ENCODE peak calls at places on chromosomes 11 and 22, in eight cellular contexts. S, T, B, A, P, O, E and I are unnamed samples.
A peak's percentile ranks its signal among the peaks of the same experiment; 100 is the strongest.

GRCh38 chr11:70828498-70829159 is 423.7 kb downstream of the SHANK2 start:
- DNase-seq in S (peak; percentile 31), T (no peak), B (no peak), A (no peak), P (no peak), O (no peak), E (no peak), I (no peak)

GRCh38 chr11:10381730-10382129 is 73.3 kb upstream of the AMPD3 start:
- DNase-seq in S (no peak), T (peak; percentile 37), B (no peak), A (no peak), P (no peak), O (no peak), E (no peak), I (no peak)

GRCh38 chr11:76237914-76238313 is 31.6 kb upstream of the WNT11 start:
- DNase-seq in S (no peak), T (peak; percentile 13), B (no peak), A (peak; percentile 70), P (no peak), O (no peak), E (no peak), I (no peak)

GRCh38 chr11:30561691-30562412 is 24.3 kb downstream of the MPPED2 start:
- DNase-seq in S (no peak), T (peak; percentile 42), B (no peak), A (no peak), P (no peak), O (no peak), E (no peak), I (no peak)

GRCh38 chr11:18775492-18776292 is 15.9 kb downstream of the PTPN5 start:
- DNase-seq in S (no peak), T (peak; percentile 31), B (peak; percentile 64), A (peak; percentile 30), P (peak; percentile 28), O (peak; percentile 52), E (no peak), I (peak; percentile 25)

GRCh38 chr22:49697047-49697446 is 130.6 kb downstream of the BRD1 start:
- DNase-seq in S (no peak), T (no peak), B (no peak), A (no peak), P (no peak), O (no peak), E (no peak), I (no peak)

GRCh38 chr11:776459-777287 is 614 bp downstream of the GATD1 start:
- DNase-seq in S (no peak), T (no peak), B (peak; percentile 68), A (peak; percentile 63), P (no peak), O (no peak), E (peak; percentile 88), I (no peak)

GRCh38 chr11:27282806-27283205 is 80.2 kb downstream of the CCDC34 start:
- DNase-seq in S (no peak), T (no peak), B (no peak), A (no peak), P (no peak), O (peak; percentile 63), E (no peak), I (no peak)

GRCh38 chr11:64854157-64854533 is 9.7 kb upstream of the CDC42BPG start:
- DNase-seq in S (no peak), T (no peak), B (no peak), A (no peak), P (no peak), O (no peak), E (peak; percentile 84), I (no peak)

GRCh38 chr11:64854534-64855502 is 10.4 kb upstream of the CDC42BPG start:
- DNase-seq in S (peak; percentile 79), T (peak; percentile 91), B (peak; percentile 95), A (no peak), P (peak; percentile 79), O (peak; percentile 86), E (peak; percentile 84), I (no peak)

GRCh38 chr11:64857485-64857884 is 13.0 kb upstream of the CDC42BPG start:
- DNase-seq in S (no peak), T (no peak), B (no peak), A (no peak), P (no peak), O (no peak), E (no peak), I (no peak)

GRCh38 chr11:64856382-64857227 is 12.2 kb upstream of the CDC42BPG start:
- DNase-seq in S (peak; percentile 84), T (peak; percentile 85), B (peak; percentile 94), A (peak; percentile 97), P (no peak), O (peak; percentile 69), E (no peak), I (no peak)

DNA sequence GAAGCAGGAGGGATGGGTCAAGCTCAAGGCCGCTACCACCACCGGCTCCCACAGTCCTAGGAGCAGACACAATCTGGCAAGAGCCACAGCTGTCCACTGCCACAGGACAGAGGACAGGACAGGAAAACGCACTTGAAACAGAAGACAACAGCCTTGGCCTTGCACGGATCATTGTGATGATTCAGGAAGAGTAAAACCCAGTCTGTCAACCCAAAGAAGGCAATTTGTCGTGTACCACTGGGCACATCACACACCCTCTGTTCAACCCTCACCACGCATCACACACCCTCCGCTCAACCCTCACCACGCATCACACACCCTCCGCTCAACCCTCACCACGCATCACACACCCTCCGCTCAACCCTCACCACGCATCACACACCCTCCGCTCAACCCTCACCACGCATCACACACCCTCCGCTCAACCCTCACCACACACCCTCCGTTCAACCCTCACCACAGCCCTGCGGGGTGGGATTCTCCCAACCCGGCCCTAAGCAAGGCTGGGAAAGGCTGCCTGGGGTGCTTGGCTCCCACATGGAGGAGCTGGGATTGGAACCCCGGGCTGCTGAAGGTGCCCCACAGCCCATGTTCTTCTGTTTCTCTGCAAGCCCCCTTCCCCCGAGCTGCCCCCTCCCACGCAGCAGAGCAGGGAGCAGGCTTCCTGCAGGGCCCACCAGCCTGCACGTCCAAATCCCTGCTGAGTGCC is 11.3 kb upstream of the CDC42BPG start:
- DNase-seq in S (no peak), T (no peak), B (no peak), A (no peak), P (no peak), O (no peak), E (no peak), I (no peak)
- H3K27ac ChIP-seq in S (no peak overlapping the region), T (peak overlapping the region; percentile 74), B (peak overlapping the region; percentile 98), A (peak overlapping the region; percentile 94), P (peak overlapping the region; percentile 93), O (peak overlapping the region; percentile 71), E (peak overlapping the region; percentile 77), I (peak overlapping the region; percentile 59)

GRCh38 chr11:103619938-103620337 is 416.5 kb upstream of the DDI1 start:
- DNase-seq in S (no peak), T (no peak), B (no peak), A (no peak), P (no peak), O (no peak), E (no peak), I (no peak)

GRCh38 chr11:103618532-103618931 is 417.9 kb upstream of the DDI1 start:
- DNase-seq in S (no peak), T (peak; percentile 83), B (no peak), A (no peak), P (no peak), O (peak; percentile 29), E (no peak), I (no peak)

GRCh38 chr11:103622296-103622695 is 414.1 kb upstream of the DDI1 start:
- DNase-seq in S (no peak), T (no peak), B (no peak), A (no peak), P (no peak), O (no peak), E (no peak), I (no peak)

GRCh38 chr11:103623933-103624332 is 412.5 kb upstream of the DDI1 start:
- DNase-seq in S (no peak), T (no peak), B (no peak), A (no peak), P (no peak), O (no peak), E (no peak), I (no peak)

DNA sequence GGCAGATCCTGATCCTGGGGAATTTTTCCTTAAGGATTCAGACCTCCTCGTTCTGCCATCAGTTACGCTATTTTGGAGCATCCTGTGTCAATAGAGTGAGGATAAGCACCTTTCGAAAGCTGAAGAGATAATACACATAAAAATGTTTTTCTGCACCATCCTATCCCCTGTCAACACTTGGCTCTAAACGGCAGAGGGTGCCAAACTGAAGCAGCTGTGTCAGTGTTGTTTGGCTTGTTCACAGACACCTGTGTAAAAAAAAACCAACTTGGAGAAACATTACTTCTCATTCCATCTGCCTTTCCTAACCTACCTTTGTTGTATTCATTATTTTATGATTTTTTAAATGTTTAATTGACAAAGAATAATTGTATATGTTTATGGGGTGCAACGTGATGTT is 417.0 kb upstream of the DDI1 start:
- DNase-seq in S (no peak), T (no peak), B (no peak), A (no peak), P (no peak), O (no peak), E (no peak), I (no peak)
- TF ChIP-seq CTCF in S (no peak), T (no peak), B (no peak), A (no peak), P (no peak), O (peak; percentile 40), E (no peak), I (no peak)

GRCh38 chr11:125496465-125496817 is 376 bp upstream of the FEZ1 start:
- DNase-seq in S (peak; percentile 35), T (no peak), B (no peak), A (no peak), P (no peak), O (no peak), E (no peak), I (no peak)

GRCh38 chr11:125498521-125498920 is 2.5 kb upstream of the FEZ1 start:
- DNase-seq in S (no peak), T (no peak), B (no peak), A (no peak), P (no peak), O (no peak), E (no peak), I (no peak)

GRCh38 chr11:125494987-125495725 is 909 bp downstream of the FEZ1 start:
- DNase-seq in S (peak; percentile 50), T (peak; percentile 31), B (peak; percentile 59), A (peak; percentile 7), P (peak; percentile 37), O (no peak), E (peak; percentile 79), I (no peak)

GRCh38 chr11:125494601-125494986 is 1.5 kb downstream of the FEZ1 start:
- DNase-seq in S (peak; percentile 48), T (peak; percentile 14), B (no peak), A (no peak), P (no peak), O (no peak), E (no peak), I (no peak)

GRCh38 chr11:125494033-125494364 is 2.1 kb downstream of the FEZ1 start:
- DNase-seq in S (no peak), T (no peak), B (no peak), A (no peak), P (no peak), O (no peak), E (no peak), I (no peak)
- H3K27me3 ChIP-seq in S (no peaks in the 10 kb centered on the region), T (no peaks in the 10 kb centered on the region), B (no peaks in the 10 kb centered on the region), A (peaks cover 33% of the 10 kb centered on the region), P (no peaks in the 10 kb centered on the region), O (no peaks in the 10 kb centered on the region), E (peaks cover 19% of the 10 kb centered on the region), I (peaks cover 43% of the 10 kb centered on the region)

DNA sequence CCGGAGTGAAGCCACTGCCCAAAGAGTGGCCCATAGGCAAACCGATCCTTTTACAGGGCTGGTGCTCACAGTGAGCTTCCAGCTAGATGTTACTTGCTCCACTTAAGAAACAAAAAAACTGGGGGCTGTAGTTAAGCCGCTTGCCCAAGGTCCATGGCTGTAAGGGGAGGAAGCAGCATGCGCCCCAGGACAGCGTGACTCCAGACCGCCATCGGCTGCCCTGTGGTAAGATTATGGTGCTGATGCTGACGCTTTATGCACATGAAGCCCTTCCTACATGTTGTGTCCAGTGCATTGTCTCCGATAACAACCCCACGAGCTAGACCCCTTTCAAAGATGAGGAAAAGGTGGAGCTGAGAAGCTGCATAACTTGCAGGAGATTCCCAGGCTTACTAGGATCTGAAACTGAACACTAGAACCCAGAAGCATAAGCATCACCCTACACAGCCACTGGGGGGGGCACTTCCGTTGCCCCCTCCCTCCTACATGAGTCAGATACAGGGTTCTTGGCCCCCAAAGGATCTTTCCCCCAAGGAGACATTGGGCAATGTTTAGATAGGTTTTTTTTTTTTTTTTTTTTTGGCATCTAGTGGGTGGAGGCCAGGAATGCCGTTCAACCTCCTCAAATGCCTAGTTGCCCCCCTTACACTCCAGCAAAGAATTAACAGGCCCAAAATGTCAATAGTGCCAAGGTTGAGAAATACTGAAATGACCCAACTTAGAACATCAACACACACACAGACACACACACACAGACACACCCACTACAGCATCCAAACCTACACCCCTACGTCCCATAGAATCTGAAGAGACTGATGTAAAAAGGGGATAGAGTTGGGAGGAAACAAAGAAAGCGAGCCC is 53.9 kb downstream of the MN1 start:
- DNase-seq in S (no peak), T (no peak), B (no peak), A (no peak), P (no peak), O (no peak), E (no peak), I (no peak)
- H3K27ac ChIP-seq in S (no peak overlapping the region), T (no peak overlapping the region), B (peak overlapping the region; percentile 14), A (no peak overlapping the region), P (peak overlapping the region; percentile 72), O (no peak overlapping the region), E (no peak overlapping the region), I (no peak overlapping the region)